ENCODE peak calls at places on chromosome 21, in six cellular contexts. C, N, V, B, P and X are unnamed samples.

GRCh38 chr21:25735895-25736597 is 1.3 kb downstream of the GABPA start:
- DNase-seq in B (no peak), C (no peak), N (peak; percentile 54), P (no peak), V (peak; percentile 75), X (no peak)

GRCh38 chr21:44418108-44418875 is 37.0 kb upstream of the LRRC3 start:
- DNase-seq in C (no peak), P (peak; percentile 39), V (no peak), N (no peak), B (no peak), X (no peak)

GRCh38 chr21:45831991-45832740 is 149.4 kb upstream of the COL6A1 start:
- DNase-seq in B (no peak), N (peak; percentile 44), C (no peak), P (no peak), V (no peak), X (no peak)

GRCh38 chr21:44305691-44306090 is 5.8 kb downstream of the PFKL start:
- DNase-seq in V (no peak), N (no peak), C (no peak), P (no peak), B (no peak), X (no peak)

GRCh38 chr21:45596704-45597318 is 46.7 kb upstream of the PCBP3 start:
- DNase-seq in N (peak; percentile 29), B (peak; percentile 89), C (peak; percentile 70), V (peak; percentile 53), P (peak; percentile 95), X (peak; percentile 88)

GRCh38 chr21:44509539-44509938 is 30.5 kb downstream of the KRTAP10-1 start:
- DNase-seq in N (no peak), B (no peak), C (peak; percentile 28), V (peak; percentile 95), P (peak; percentile 85), X (peak; percentile 29)

GRCh38 chr21:26719750-26720149 is 125.5 kb downstream of the ADAMTS1 start:
- DNase-seq in P (no peak), B (no peak), V (peak; percentile 3), C (no peak), N (no peak), X (no peak)

GRCh38 chr21:44379991-44380865 is 26.8 kb downstream of the TRPM2 start:
- DNase-seq in V (no peak), N (no peak), B (no peak), C (no peak), P (no peak), X (no peak)

GRCh38 chr21:42154237-42155044 is 64.5 kb upstream of the ABCG1 start:
- DNase-seq in V (no peak), B (no peak), P (peak; percentile 29), N (no peak), C (no peak), X (no peak)